ENCODE peak calls at places on chromosomes 6 and 20, in nine cellular contexts. One of them, this sample, is unnamed.

GRCh38 chr20:38125157-38126056 is 39.7 kb downstream of the TGM2 start:
- DNase-seq in astrocyte of the cerebellum: no peak
- DNase-seq in A549: peak; percentile 63
- DNase-seq in CD14-positive monocyte: no peak
- DNase-seq in AG04450: no peak
- DNase-seq in ovary: peak; percentile 68
- DNase-seq in hepatocyte: no peak
- DNase-seq in foreskin fibroblast: peak; percentile 80
- DNase-seq in CD8-positive, alpha-beta T cell: no peak
- DNase-seq in this sample: no peak

GRCh38 chr6:51093899-51094665 is 275.4 kb downstream of the TFAP2B start:
- DNase-seq in astrocyte of the cerebellum: no peak
- DNase-seq in A549: no peak
- DNase-seq in CD14-positive monocyte: no peak
- DNase-seq in AG04450: no peak
- DNase-seq in ovary: no peak
- DNase-seq in hepatocyte: no peak
- DNase-seq in foreskin fibroblast: no peak
- DNase-seq in CD8-positive, alpha-beta T cell: no peak
- DNase-seq in this sample: no peak

GRCh38 chr6:52285174-52286068 is 879 bp upstream of the MCM3 start:
- DNase-seq in astrocyte of the cerebellum: no peak
- DNase-seq in A549: no peak
- DNase-seq in CD14-positive monocyte: no peak
- DNase-seq in AG04450: no peak
- DNase-seq in ovary: no peak
- DNase-seq in hepatocyte: no peak
- DNase-seq in foreskin fibroblast: peak; percentile 74
- DNase-seq in CD8-positive, alpha-beta T cell: no peak
- DNase-seq in this sample: no peak

GRCh38 chr6:169978615-169979161 is 227.3 kb downstream of the ERMARD start:
- DNase-seq in astrocyte of the cerebellum: no peak
- DNase-seq in A549: no peak
- DNase-seq in CD14-positive monocyte: peak; percentile 33
- DNase-seq in AG04450: no peak
- DNase-seq in ovary: no peak
- DNase-seq in hepatocyte: no peak
- DNase-seq in foreskin fibroblast: peak; percentile 29
- DNase-seq in CD8-positive, alpha-beta T cell: no peak
- DNase-seq in this sample: no peak

GRCh38 chr6:166514196-166514595 is 72.3 kb downstream of the RAMACL start:
- DNase-seq in astrocyte of the cerebellum: no peak
- DNase-seq in A549: no peak
- DNase-seq in CD14-positive monocyte: no peak
- DNase-seq in AG04450: no peak
- DNase-seq in ovary: no peak
- DNase-seq in hepatocyte: no peak
- DNase-seq in foreskin fibroblast: no peak
- DNase-seq in CD8-positive, alpha-beta T cell: no peak
- DNase-seq in this sample: no peak

GRCh38 chr20:45470262-45470931 is 844 bp downstream of the WFDC2 start:
- DNase-seq in astrocyte of the cerebellum: no peak
- DNase-seq in A549: no peak
- DNase-seq in CD14-positive monocyte: no peak
- DNase-seq in AG04450: no peak
- DNase-seq in ovary: no peak
- DNase-seq in hepatocyte: peak; percentile 65
- DNase-seq in foreskin fibroblast: peak; percentile 57
- DNase-seq in CD8-positive, alpha-beta T cell: no peak
- DNase-seq in this sample: no peak

GRCh38 chr20:3854462-3854870 is 7.8 kb downstream of the MAVS start:
- DNase-seq in astrocyte of the cerebellum: no peak
- DNase-seq in A549: peak; percentile 39
- DNase-seq in CD14-positive monocyte: no peak
- DNase-seq in AG04450: no peak
- DNase-seq in ovary: no peak
- DNase-seq in hepatocyte: no peak
- DNase-seq in foreskin fibroblast: peak; percentile 29
- DNase-seq in CD8-positive, alpha-beta T cell: no peak
- DNase-seq in this sample: no peak

GRCh38 chr6:37516076-37516919 is 16.6 kb upstream of the CCDC167 start:
- DNase-seq in astrocyte of the cerebellum: no peak
- DNase-seq in A549: no peak
- DNase-seq in CD14-positive monocyte: peak; percentile 50
- DNase-seq in AG04450: no peak
- DNase-seq in ovary: no peak
- DNase-seq in hepatocyte: peak; percentile 22
- DNase-seq in foreskin fibroblast: peak; percentile 41
- DNase-seq in CD8-positive, alpha-beta T cell: peak; percentile 88
- DNase-seq in this sample: no peak

GRCh38 chr6:167998206-167998605 is 735 bp downstream of the KIF25 start:
- DNase-seq in astrocyte of the cerebellum: no peak
- DNase-seq in A549: no peak
- DNase-seq in CD14-positive monocyte: no peak
- DNase-seq in AG04450: no peak
- DNase-seq in ovary: no peak
- DNase-seq in hepatocyte: no peak
- DNase-seq in foreskin fibroblast: no peak
- DNase-seq in CD8-positive, alpha-beta T cell: no peak
- DNase-seq in this sample: no peak

GRCh38 chr6:18693923-18694322 is 306.8 kb downstream of the RNF144B start:
- DNase-seq in astrocyte of the cerebellum: no peak
- DNase-seq in A549: no peak
- DNase-seq in CD14-positive monocyte: no peak
- DNase-seq in AG04450: no peak
- DNase-seq in ovary: no peak
- DNase-seq in hepatocyte: no peak
- DNase-seq in foreskin fibroblast: no peak
- DNase-seq in CD8-positive, alpha-beta T cell: no peak
- DNase-seq in this sample: no peak

GRCh38 chr6:99148761-99149160 is 200.7 kb downstream of the FAXC start:
- DNase-seq in astrocyte of the cerebellum: no peak
- DNase-seq in A549: no peak
- DNase-seq in CD14-positive monocyte: no peak
- DNase-seq in AG04450: no peak
- DNase-seq in ovary: no peak
- DNase-seq in hepatocyte: no peak
- DNase-seq in foreskin fibroblast: no peak
- DNase-seq in CD8-positive, alpha-beta T cell: no peak
- DNase-seq in this sample: no peak

GRCh38 chr6:99152345-99152643 is 197.2 kb downstream of the FAXC start:
- DNase-seq in astrocyte of the cerebellum: no peak
- DNase-seq in A549: no peak
- DNase-seq in CD14-positive monocyte: no peak
- DNase-seq in AG04450: no peak
- DNase-seq in ovary: no peak
- DNase-seq in hepatocyte: no peak
- DNase-seq in foreskin fibroblast: no peak
- DNase-seq in CD8-positive, alpha-beta T cell: no peak
- DNase-seq in this sample: no peak

GRCh38 chr6:99146716-99147115 is 199.0 kb upstream of the FBXL4 start:
- DNase-seq in astrocyte of the cerebellum: no peak
- DNase-seq in A549: no peak
- DNase-seq in CD14-positive monocyte: no peak
- DNase-seq in AG04450: no peak
- DNase-seq in ovary: no peak
- DNase-seq in hepatocyte: no peak
- DNase-seq in foreskin fibroblast: no peak
- DNase-seq in CD8-positive, alpha-beta T cell: no peak
- DNase-seq in this sample: no peak

GRCh38 chr6:99148111-99148510 is 200.4 kb upstream of the FBXL4 start:
- DNase-seq in astrocyte of the cerebellum: no peak
- DNase-seq in A549: no peak
- DNase-seq in CD14-positive monocyte: no peak
- DNase-seq in AG04450: no peak
- DNase-seq in ovary: no peak
- DNase-seq in hepatocyte: no peak
- DNase-seq in foreskin fibroblast: no peak
- DNase-seq in CD8-positive, alpha-beta T cell: no peak
- DNase-seq in this sample: no peak

DNA sequence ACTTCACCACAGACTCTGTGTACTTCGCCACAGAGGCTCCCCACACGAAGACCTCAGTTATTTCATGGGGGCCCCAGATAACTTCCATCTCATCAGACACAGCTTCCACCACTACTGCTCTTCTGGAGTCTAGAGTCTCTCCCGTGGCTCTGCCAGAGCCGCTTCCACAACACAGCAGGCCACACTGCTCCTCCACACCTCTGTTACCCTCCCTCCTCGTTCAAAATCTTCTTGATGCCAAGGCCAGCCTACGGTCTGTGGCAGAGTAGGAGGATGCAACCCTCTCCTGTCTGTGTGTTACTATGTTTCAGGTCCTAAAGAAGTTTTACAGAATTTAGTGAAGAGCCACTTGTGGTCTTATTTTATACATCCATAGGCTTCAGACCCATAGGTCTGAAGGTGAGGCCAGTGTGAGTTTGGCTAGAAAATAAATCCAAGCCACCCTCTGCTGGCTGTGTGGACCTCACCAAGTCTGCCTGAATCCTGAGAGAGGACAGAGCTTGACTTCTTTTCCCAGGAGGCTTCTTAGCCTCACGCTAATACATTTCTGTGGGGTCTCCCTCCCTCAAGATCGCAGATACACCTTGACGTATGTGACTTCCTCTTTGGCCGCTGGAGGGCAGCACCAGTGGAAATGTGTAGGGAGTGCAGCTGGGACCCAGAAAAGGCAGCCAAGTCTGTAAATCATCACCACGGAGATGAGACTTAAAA is 197.7 kb downstream of the FAXC start:
- DNase-seq in astrocyte of the cerebellum: no peak
- DNase-seq in A549: peak; percentile 40
- DNase-seq in CD14-positive monocyte: no peak
- DNase-seq in AG04450: peak; percentile 3
- DNase-seq in ovary: no peak
- DNase-seq in hepatocyte: peak; percentile 66
- DNase-seq in foreskin fibroblast: no peak
- DNase-seq in CD8-positive, alpha-beta T cell: peak; percentile 5
- DNase-seq in this sample: no peak
- TF ChIP-seq CTCF in astrocyte of the cerebellum: peak; percentile 63
- TF ChIP-seq CTCF in A549: peak; percentile 48
- TF ChIP-seq CTCF in CD14-positive monocyte: peak; percentile 44
- TF ChIP-seq CTCF in AG04450: peak; percentile 73
- TF ChIP-seq CTCF in ovary: no peak
- TF ChIP-seq CTCF in hepatocyte: peak; percentile 69
- TF ChIP-seq CTCF in foreskin fibroblast: peak; percentile 66
- TF ChIP-seq CTCF in CD8-positive, alpha-beta T cell: peak; percentile 44
- TF ChIP-seq CTCF in this sample: peak; percentile 61

GRCh38 chr6:28429781-28430180 is 13.5 kb downstream of the ZSCAN23 start:
- DNase-seq in astrocyte of the cerebellum: no peak
- DNase-seq in A549: no peak
- DNase-seq in CD14-positive monocyte: no peak
- DNase-seq in AG04450: no peak
- DNase-seq in ovary: no peak
- DNase-seq in hepatocyte: no peak
- DNase-seq in foreskin fibroblast: no peak
- DNase-seq in CD8-positive, alpha-beta T cell: no peak
- DNase-seq in this sample: no peak

GRCh38 chr6:28436404-28436803 is 6.9 kb downstream of the ZSCAN23 start:
- DNase-seq in astrocyte of the cerebellum: no peak
- DNase-seq in A549: no peak
- DNase-seq in CD14-positive monocyte: no peak
- DNase-seq in AG04450: no peak
- DNase-seq in ovary: no peak
- DNase-seq in hepatocyte: no peak
- DNase-seq in foreskin fibroblast: no peak
- DNase-seq in CD8-positive, alpha-beta T cell: no peak
- DNase-seq in this sample: no peak

DNA sequence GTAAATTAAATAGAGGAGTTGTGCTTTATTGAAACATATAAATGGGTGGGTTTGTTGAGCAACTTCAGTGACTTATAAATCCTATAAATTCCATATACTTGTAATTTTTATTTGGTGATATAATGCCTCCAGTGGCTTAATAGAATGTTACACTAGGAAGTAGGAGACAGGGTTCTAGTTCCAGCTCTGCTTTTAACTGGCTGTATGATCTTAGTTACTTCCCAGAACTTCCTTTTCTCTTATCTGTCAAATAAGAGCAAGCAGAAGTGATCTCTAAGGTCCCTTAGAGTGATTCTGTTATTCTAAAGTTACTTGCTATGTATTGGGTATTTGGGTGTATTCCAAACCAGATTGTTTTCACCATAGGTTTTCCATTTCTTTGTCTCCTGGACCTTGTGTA is 10.2 kb downstream of the ZSCAN23 start:
- DNase-seq in astrocyte of the cerebellum: no peak
- DNase-seq in A549: no peak
- DNase-seq in CD14-positive monocyte: no peak
- DNase-seq in AG04450: no peak
- DNase-seq in ovary: no peak
- DNase-seq in hepatocyte: no peak
- DNase-seq in foreskin fibroblast: peak; percentile 4
- DNase-seq in CD8-positive, alpha-beta T cell: no peak
- DNase-seq in this sample: no peak
- TF ChIP-seq CTCF in astrocyte of the cerebellum: no peak
- TF ChIP-seq CTCF in A549: no peak
- TF ChIP-seq CTCF in CD14-positive monocyte: no peak
- TF ChIP-seq CTCF in AG04450: no peak
- TF ChIP-seq CTCF in ovary: no peak
- TF ChIP-seq CTCF in hepatocyte: no peak
- TF ChIP-seq CTCF in foreskin fibroblast: no peak
- TF ChIP-seq CTCF in CD8-positive, alpha-beta T cell: no peak
- TF ChIP-seq CTCF in this sample: no peak

DNA sequence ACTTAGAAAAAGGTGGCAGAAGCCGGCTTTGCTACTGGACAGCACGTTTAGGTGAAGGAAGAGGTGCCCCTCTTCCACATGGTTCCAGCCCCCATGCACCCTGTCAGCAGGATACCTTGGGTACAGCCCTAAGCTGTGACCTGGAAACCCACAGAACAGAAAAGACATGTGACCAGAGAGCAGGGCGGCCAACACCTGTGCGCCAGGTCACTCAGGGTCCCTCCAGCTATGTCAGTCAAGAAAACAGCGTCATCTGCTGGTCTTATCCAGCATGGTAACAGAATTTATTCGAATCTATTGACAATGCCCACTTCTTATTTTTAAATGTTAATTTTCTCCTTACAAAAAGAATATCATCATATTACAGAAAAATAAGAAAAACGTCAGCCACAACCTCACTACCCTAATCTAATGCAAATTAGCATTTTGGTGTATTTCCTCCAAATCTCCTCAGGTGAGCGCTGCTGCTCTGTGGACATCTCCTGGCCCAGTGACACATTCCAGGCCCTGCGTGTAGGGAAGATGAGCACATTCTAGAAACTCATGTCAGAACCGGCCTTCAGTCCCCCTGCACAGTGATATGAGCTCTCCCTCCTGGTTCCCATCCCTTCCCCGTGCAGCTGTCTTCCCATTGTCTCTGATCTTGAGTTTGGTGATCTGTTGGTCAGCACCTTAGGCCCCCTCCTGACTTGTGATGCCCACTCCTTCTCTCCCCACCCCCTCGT is 37.2 kb downstream of the GTF2H5 start:
- DNase-seq in astrocyte of the cerebellum: no peak
- DNase-seq in A549: no peak
- DNase-seq in CD14-positive monocyte: no peak
- DNase-seq in AG04450: no peak
- DNase-seq in ovary: no peak
- DNase-seq in hepatocyte: peak; percentile 67
- DNase-seq in foreskin fibroblast: no peak
- DNase-seq in CD8-positive, alpha-beta T cell: no peak
- DNase-seq in this sample: no peak
- TF ChIP-seq CTCF in astrocyte of the cerebellum: peak; percentile 32
- TF ChIP-seq CTCF in A549: peak; percentile 11
- TF ChIP-seq CTCF in CD14-positive monocyte: no peak
- TF ChIP-seq CTCF in AG04450: peak; percentile 41
- TF ChIP-seq CTCF in ovary: no peak
- TF ChIP-seq CTCF in hepatocyte: peak; percentile 49
- TF ChIP-seq CTCF in foreskin fibroblast: peak; percentile 31
- TF ChIP-seq CTCF in CD8-positive, alpha-beta T cell: no peak
- TF ChIP-seq CTCF in this sample: peak; percentile 48

GRCh38 chr6:41652876-41653641 is 14.8 kb downstream of the MDFI start:
- DNase-seq in astrocyte of the cerebellum: no peak
- DNase-seq in A549: no peak
- DNase-seq in CD14-positive monocyte: no peak
- DNase-seq in AG04450: no peak
- DNase-seq in ovary: no peak
- DNase-seq in hepatocyte: peak; percentile 53
- DNase-seq in foreskin fibroblast: peak; percentile 34
- DNase-seq in CD8-positive, alpha-beta T cell: no peak
- DNase-seq in this sample: no peak
- TF ChIP-seq CTCF in astrocyte of the cerebellum: no peak
- TF ChIP-seq CTCF in A549: no peak
- TF ChIP-seq CTCF in CD14-positive monocyte: no peak
- TF ChIP-seq CTCF in AG04450: no peak
- TF ChIP-seq CTCF in ovary: no peak
- TF ChIP-seq CTCF in hepatocyte: no peak
- TF ChIP-seq CTCF in foreskin fibroblast: no peak
- TF ChIP-seq CTCF in CD8-positive, alpha-beta T cell: no peak
- TF ChIP-seq CTCF in this sample: no peak

This sample was measured in BJ.